ENCODE peak calls at places on chromosomes 7 and 10, in seven cellular contexts. L, U, V, K, X, H and D are unnamed samples.

GRCh38 chr7:29883462-29884398 is 77.4 kb downstream of the WIPF3 start:
- DNase-seq in L (no peak), U (no peak), V (no peak), K (no peak), X (no peak), H (no peak), D (no peak)

GRCh38 chr10:14585287-14586193 is 189.2 kb downstream of the FAM107B start:
- DNase-seq in L (no peak), U (no peak), V (no peak), K (no peak), X (no peak), H (no peak), D (no peak)

GRCh38 chr7:150746931-150747330 is 9.7 kb downstream of the GIMAP5 start:
- DNase-seq in L (no peak), U (no peak), V (no peak), K (no peak), X (no peak), H (no peak), D (no peak)

GRCh38 chr7:35555934-35556333 is 139.0 kb downstream of the HERPUD2 start:
- DNase-seq in L (no peak), U (no peak), V (no peak), K (no peak), X (no peak), H (no peak), D (no peak)

GRCh38 chr10:128952856-128953255 is 514.2 kb upstream of the MGMT start:
- DNase-seq in L (no peak), U (no peak), V (no peak), K (no peak), X (no peak), H (no peak), D (no peak)

GRCh38 chr10:124092270-124093075 is 925 bp downstream of the CHST15 start:
- DNase-seq in L (no peak), U (peak; percentile 52), V (peak; percentile 75), K (peak; percentile 67), X (peak; percentile 50), H (peak; percentile 66), D (peak; percentile 81)

GRCh38 chr7:130277763-130278643 is 11.3 kb downstream of the CPA2 start:
- DNase-seq in L (peak; percentile 79), U (peak; percentile 58), V (peak; percentile 66), K (no peak), X (peak; percentile 70), H (peak; percentile 65), D (no peak)

GRCh38 chr10:24503627-24504320 is 219.9 kb downstream of the ARHGAP21 start:
- DNase-seq in L (peak; percentile 56), U (peak; percentile 33), V (no peak), K (peak; percentile 65), X (peak; percentile 79), H (peak; percentile 16), D (peak; percentile 26)

GRCh38 chr10:1426786-1427185 is 310.5 kb downstream of the ADARB2 start:
- DNase-seq in L (no peak), U (no peak), V (no peak), K (no peak), X (no peak), H (no peak), D (no peak)

GRCh38 chr7:74043523-74043951 is 15.6 kb downstream of the ELN start:
- DNase-seq in L (peak; percentile 71), U (no peak), V (no peak), K (no peak), X (peak; percentile 59), H (no peak), D (no peak)

GRCh38 chr7:155583636-155584035 is 37.3 kb upstream of the CNPY1 start:
- DNase-seq in L (no peak), U (no peak), V (no peak), K (no peak), X (no peak), H (no peak), D (no peak)

GRCh38 chr7:129877146-129877792 is 75.5 kb downstream of the UBE2H start:
- DNase-seq in L (no peak), U (no peak), V (no peak), K (no peak), X (no peak), H (no peak), D (no peak)

GRCh38 chr7:51161937-51162336 is 154.7 kb downstream of the COBL start:
- DNase-seq in L (no peak), U (no peak), V (no peak), K (no peak), X (no peak), H (no peak), D (no peak)
- TF ChIP-seq CTCF in L (peak; percentile 3), U (no peak), V (no peak), K (no peak), X (no peak), H (no peak), D (no peak)

DNA sequence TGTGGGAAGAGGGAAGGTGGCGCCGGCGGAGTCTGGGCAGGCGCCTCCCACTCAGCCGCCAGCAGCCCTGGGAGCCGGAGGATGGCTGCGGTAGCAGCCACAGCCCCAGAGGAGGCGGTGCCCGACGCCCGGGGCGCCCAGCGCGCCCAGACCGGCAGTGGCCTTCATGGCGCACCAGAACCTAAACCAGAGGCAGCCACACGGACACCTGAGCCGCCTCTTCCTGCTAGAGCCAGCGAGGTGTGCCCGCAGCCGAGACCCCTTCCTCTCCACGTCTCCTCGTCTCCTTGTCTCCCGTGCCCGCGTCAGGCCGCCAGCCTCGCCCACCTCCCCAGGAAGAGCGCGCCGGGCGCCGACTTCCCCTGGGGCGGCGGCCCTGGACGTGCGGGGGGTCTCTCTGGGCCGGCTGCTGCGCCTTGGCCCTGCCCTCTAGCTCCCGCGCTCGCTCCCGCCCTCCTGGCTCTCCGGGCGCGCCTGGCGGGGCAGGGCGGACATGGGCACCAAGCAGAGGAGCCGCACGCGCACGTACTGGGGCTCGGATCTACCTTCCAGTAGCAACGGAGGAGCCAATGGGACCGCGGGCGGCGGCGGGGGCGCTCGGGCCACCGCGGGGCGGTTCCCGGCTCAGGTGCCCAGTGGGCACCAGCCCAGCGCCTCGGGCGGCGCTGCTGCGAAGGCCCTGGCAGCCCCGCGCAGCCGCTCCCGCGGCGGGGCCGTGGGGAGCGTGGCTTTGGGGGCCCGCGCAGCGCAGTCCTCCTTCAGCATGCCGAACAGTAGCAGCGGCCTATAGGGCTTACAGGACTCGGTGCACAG is 33.0 kb upstream of the SFTPD start:
- DNase-seq in L (peak; percentile 4), U (peak; percentile 37), V (peak; percentile 58), K (peak; percentile 32), X (peak; percentile 41), H (peak; percentile 30), D (no peak)
- TF ChIP-seq CTCF in L (no peak), U (peak; percentile 15), V (no peak), K (no peak), X (no peak), H (peak; percentile 31), D (no peak)

DNA sequence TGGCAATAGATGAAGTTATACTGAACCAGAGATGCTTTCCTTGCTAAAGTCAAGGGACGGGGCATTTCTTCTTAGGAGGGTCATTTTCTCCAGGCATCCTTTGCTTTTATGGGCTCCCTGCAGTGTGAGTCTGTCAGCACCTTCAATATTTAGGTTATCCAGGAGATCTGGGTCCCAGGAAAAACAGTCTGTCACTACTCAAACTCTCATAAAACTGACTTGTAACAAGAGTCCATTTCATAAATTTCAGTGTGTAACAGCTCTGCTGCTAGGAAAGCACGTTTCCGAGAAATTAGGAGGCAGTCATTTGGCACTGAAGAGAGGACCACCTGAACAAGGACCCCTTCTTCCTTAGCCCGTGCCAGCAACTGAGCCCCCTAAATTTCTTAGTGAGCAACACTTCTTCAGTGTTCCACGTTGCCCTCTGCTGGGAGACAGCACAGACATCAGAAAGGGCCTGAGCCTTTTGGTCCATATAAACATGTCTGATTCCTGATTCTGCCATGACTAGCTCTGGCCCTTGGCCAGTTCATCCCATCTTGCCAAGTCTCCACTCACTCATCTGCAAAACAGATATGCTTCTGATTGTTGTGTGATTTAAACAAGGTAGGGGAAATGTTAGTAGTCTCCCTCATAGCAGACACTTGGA is 7.2 kb downstream of the GCC1 start:
- DNase-seq in L (peak; percentile 58), U (peak; percentile 12), V (no peak), K (no peak), X (peak; percentile 29), H (no peak), D (no peak)
- TF ChIP-seq CTCF in L (peak; percentile 35), U (no peak), V (no peak), K (no peak), X (peak; percentile 28), H (no peak), D (peak; percentile 59)

GRCh38 chr7:24227603-24228359 is 56.2 kb upstream of the NPY start:
- DNase-seq in L (no peak), U (no peak), V (no peak), K (peak; percentile 37), X (no peak), H (no peak), D (peak; percentile 16)
- TF ChIP-seq CTCF in L (no peak), U (no peak), V (no peak), K (no peak), X (no peak), H (no peak), D (no peak)

GRCh38 chr7:52021343-52021742 is 704.7 kb upstream of the COBL start:
- DNase-seq in L (no peak), U (no peak), V (no peak), K (no peak), X (no peak), H (no peak), D (no peak)

GRCh38 chr7:52017802-52018679 is 701.4 kb upstream of the COBL start:
- DNase-seq in L (no peak), U (peak; percentile 18), V (no peak), K (peak; percentile 48), X (no peak), H (no peak), D (peak; percentile 29)

DNA sequence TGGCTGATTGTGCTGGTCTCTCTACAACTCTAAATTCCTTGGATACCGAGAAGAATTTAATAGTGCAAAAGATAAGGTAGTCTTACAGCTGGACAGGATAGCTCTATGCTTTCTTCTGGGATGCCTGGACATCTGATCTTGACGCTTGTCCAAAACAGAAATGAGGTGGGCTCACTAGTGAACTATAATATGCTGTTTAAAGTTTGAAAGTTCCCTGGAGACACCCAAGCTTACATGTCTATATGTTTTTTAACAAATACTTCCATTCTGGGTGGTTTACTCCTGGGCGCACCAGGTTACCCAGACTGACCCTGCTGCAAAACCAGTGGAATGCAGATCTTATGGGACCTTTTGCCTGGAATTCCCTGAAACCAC is 702.1 kb upstream of the COBL start:
- DNase-seq in L (no peak), U (no peak), V (no peak), K (no peak), X (no peak), H (no peak), D (no peak)
- TF ChIP-seq CTCF in L (no peak), U (no peak), V (no peak), K (peak; percentile 7), X (no peak), H (no peak), D (no peak)

GRCh38 chr10:131444286-131444685 is 132.8 kb upstream of the TCERG1L start:
- DNase-seq in L (no peak), U (no peak), V (no peak), K (no peak), X (no peak), H (no peak), D (no peak)
- TF ChIP-seq CTCF in L (no peak), U (no peak), V (no peak), K (no peak), X (no peak), H (no peak), D (no peak)